ENCODE peak calls at places on chromosomes 1 and 21, in seven cellular contexts. M is hepatocyte, I is K562, L is fibroblast of lung, S is IMR-90, F is H1, E is MM.1S. Q is an unnamed sample. For H3K9me3, the result is how much of the 10 kb centered on the place peaks cover.

GRCh38 chr1:7669559-7670208 is 101.4 kb upstream of the VAMP3 start:
- DNase-seq in M (peak), F (peak), S (peak), I (peak), L (peak), E (peak), Q (peak)

GRCh38 chr1:228454238-228454637 is 32.9 kb upstream of the RNF187 start:
- DNase-seq in S (no peak), I (no peak), M (no peak), F (no peak), L (no peak), E (no peak), Q (no peak)

GRCh38 chr1:95138223-95138622 is 21.1 kb downstream of the TLCD4 start:
- DNase-seq in I (no peak), S (no peak), L (no peak), M (no peak), E (no peak), F (no peak), Q (no peak)

GRCh38 chr1:1041092-1041503 is 21.2 kb downstream of the AGRN start:
- DNase-seq in S (no peak), F (peak), L (no peak), M (no peak), E (no peak), I (no peak), Q (no peak)

GRCh38 chr1:101198842-101199636 is 37.8 kb upstream of the S1PR1 start:
- DNase-seq in E (no peak), S (no peak), I (no peak), M (no peak), L (no peak), F (no peak), Q (no peak)

GRCh38 chr1:168428063-168428731 is 115.6 kb downstream of the XCL2 start:
- DNase-seq in S (no peak), I (no peak), F (no peak), L (peak), E (no peak), M (peak), Q (peak)

GRCh38 chr21:45709696-45710268 is 66.3 kb downstream of the PCBP3 start:
- DNase-seq in F (no peak), I (no peak), L (no peak), M (no peak), E (no peak), S (no peak), Q (no peak)

GRCh38 chr1:103561612-103562395 is 9.6 kb upstream of the AMY2B start:
- DNase-seq in L (no peak), E (peak), S (no peak), I (no peak), F (no peak), M (no peak), Q (peak)

GRCh38 chr1:1001631-1002300 is 1.9 kb upstream of the HES4 start:
- DNase-seq in M (peak), I (peak), S (peak), F (peak), L (peak), E (no peak), Q (peak)

GRCh38 chr1:205321109-205321958 is at the start of gene NUAK2:
- DNase-seq in I (peak), L (peak), M (peak), S (peak), F (peak), E (peak), Q (peak)

GRCh38 chr1:228174482-228175315 is 9.1 kb downstream of the IBA57 start:
- DNase-seq in E (no peak), M (no peak), L (no peak), S (no peak), I (peak), F (peak), Q (peak)

GRCh38 chr1:3461238-3461933 is 6.9 kb downstream of the ARHGEF16 start:
- DNase-seq in S (no peak), E (no peak), I (no peak), F (no peak), M (no peak), L (no peak), Q (no peak)

GRCh38 chr1:215594640-215595039 is 27.5 kb downstream of the KCTD3 start:
- DNase-seq in F (no peak), M (no peak), I (no peak), E (no peak), S (peak), L (no peak), Q (peak)

GRCh38 chr1:214234635-214235025 is 46.3 kb upstream of the SMYD2 start:
- DNase-seq in F (no peak), M (no peak), E (no peak), S (peak), L (no peak), I (no peak), Q (peak)

GRCh38 chr1:59128239-59128736 is 168.6 kb upstream of the FGGY start:
- DNase-seq in S (peak), I (no peak), E (no peak), M (no peak), F (no peak), L (peak), Q (peak)

GRCh38 chr21:34091607-34092006 is 18.2 kb downstream of the MRPS6 start:
- DNase-seq in S (no peak), F (no peak), E (no peak), L (no peak), I (peak), M (no peak), Q (peak)

GRCh38 chr1:228668553-228669400 is 66.5 kb upstream of the RHOU start:
- DNase-seq in I (no peak), S (peak), L (peak), M (no peak), E (no peak), F (no peak), Q (peak)

GRCh38 chr1:248841702-248842395 is 3.8 kb downstream of the ZNF672 start:
- DNase-seq in E (peak), L (peak), I (no peak), S (peak), M (peak), F (peak), Q (peak)

GRCh38 chr1:232017057-232017456 is 390.5 kb downstream of the DISC1 start:
- DNase-seq in I (no peak), M (no peak), L (no peak), S (peak), F (no peak), E (no peak), Q (no peak)

GRCh38 chr1:56683569-56683968 is 38.5 kb downstream of the PRKAA2 start:
- DNase-seq in L (no peak), I (no peak), E (no peak), S (no peak), F (no peak), M (no peak), Q (no peak)

GRCh38 chr1:43582162-43582566 is 51.5 kb downstream of the PTPRF start:
- DNase-seq in M (peak), E (no peak), I (peak), F (no peak), L (peak), S (peak), Q (peak)

GRCh38 chr1:243730499-243731150 is 119.4 kb downstream of the AKT3 start:
- DNase-seq in S (no peak), I (no peak), F (no peak), L (no peak), M (no peak), E (no peak), Q (no peak)

GRCh38 chr1:20695503-20695902 is 22.3 kb downstream of the KIF17 start:
- DNase-seq in E (no peak), L (no peak), S (no peak), I (no peak), F (no peak), M (no peak), Q (no peak)

GRCh38 chr1:73674945-73675561 is 522.9 kb downstream of the LRRIQ3 start:
- DNase-seq in L (peak), S (no peak), I (no peak), E (peak), M (peak), F (no peak), Q (peak)

GRCh38 chr1:235999259-235999925 is 65.5 kb downstream of the NID1 start:
- DNase-seq in E (no peak), L (peak), M (no peak), I (no peak), F (no peak), S (peak), Q (peak)

GRCh38 chr1:86616871-86617270 is 70.0 kb downstream of the CLCA4 start:
- DNase-seq in L (no peak), S (no peak), E (peak), M (peak), F (no peak), I (no peak), Q (no peak)

GRCh38 chr1:79193211-79194079 is 186.9 kb upstream of the ADGRL4 start:
- DNase-seq in S (peak), E (peak), L (peak), I (no peak), F (peak), M (no peak), Q (peak)

GRCh38 chr1:44405041-44405803 is at the start of gene RNF220:
- DNase-seq in I (no peak), E (no peak), L (peak), S (peak), M (peak), F (peak), Q (peak)

GRCh38 chr1:230356869-230357778 is 69.0 kb downstream of the PGBD5 start:
- DNase-seq in I (no peak), L (no peak), S (no peak), F (no peak), E (no peak), M (no peak), Q (no peak)

GRCh38 chr1:116325922-116326321 is 47.1 kb upstream of the ATP1A1 start:
- DNase-seq in L (no peak), S (no peak), I (no peak), M (no peak), E (peak), F (no peak), Q (no peak)

GRCh38 chr1:110308247-110308646 is 30.9 kb upstream of the RBM15 start:
- DNase-seq in M (no peak), L (peak), I (no peak), S (peak), F (no peak), E (no peak), Q (peak)

GRCh38 chr1:53378932-53379661 is 51.2 kb upstream of the LRP8 start:
- DNase-seq in I (no peak), E (no peak), F (peak), S (no peak), M (no peak), L (no peak), Q (no peak)

GRCh38 chr21:17967319-17967718 is 148.2 kb upstream of the C21orf91 start:
- DNase-seq in L (no peak), M (no peak), E (no peak), S (no peak), I (no peak), F (no peak), Q (no peak)

DNA sequence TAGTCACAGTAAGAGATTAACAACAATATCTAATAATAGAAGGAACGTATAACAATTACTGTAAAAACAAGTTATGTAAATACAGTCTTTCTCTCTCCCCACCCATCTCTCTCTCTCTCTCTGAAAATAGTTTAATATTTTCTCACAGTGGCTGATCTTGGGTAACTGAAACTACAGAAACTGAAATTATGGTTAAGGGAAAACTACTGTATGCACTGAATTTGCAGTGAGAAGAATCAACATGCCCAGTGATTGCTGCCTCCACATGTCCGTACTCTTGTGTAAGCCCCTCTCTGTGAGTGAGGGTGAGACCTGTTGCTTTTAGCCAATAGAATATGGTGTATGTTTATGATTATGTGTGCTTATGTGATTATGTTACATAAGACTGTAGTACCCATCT is 1.6 kb downstream of the KRTAP6-1 start:
- DNase-seq in L (no peak), S (no peak), F (no peak), E (peak), I (no peak), M (no peak), Q (no peak)
- H3K9me3 ChIP-seq in L (under half), S (under half), F (under half), E (under half), I (under half), M (under half), Q (under half)

GRCh38 chr1:15523922-15524282 is at the start of gene CASP9:
- DNase-seq in F (no peak), S (peak), M (no peak), I (no peak), E (peak), L (no peak), Q (no peak)

GRCh38 chr1:15524283-15525042 is 448 bp upstream of the CASP9 start:
- DNase-seq in S (peak), I (peak), E (peak), M (peak), L (peak), F (peak), Q (peak)

GRCh38 chr1:15525043-15525958 is 1.3 kb upstream of the CASP9 start:
- DNase-seq in F (no peak), I (peak), E (peak), S (no peak), L (peak), M (peak), Q (peak)

GRCh38 chr1:15526490-15527339 is at the start of gene DNAJC16:
- DNase-seq in S (peak), M (peak), I (peak), L (peak), E (peak), F (peak), Q (peak)

DNA sequence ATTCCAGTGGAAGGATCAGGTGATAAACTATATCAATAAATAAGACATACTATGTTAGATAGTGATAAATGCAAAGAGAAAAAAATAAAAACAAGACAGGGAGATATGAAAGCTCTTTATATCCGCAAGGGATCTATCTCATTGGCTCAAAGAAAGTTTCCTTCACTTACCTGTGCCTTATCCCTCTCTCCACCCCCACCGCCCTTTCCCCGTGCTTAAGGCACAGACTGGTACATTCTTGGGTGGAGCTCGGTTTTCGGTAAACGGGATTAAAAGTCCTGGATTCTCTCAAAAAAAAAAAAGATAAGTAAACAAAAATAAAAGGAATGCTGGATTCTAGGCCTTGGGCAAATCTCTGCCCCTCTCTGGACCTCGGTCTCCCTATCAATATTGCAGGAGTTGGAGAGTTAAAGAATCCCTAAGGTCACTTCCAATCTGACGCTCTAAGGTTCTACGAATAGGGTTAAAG is 593 bp upstream of the DNAJC16 start:
- DNase-seq in M (peak), L (no peak), F (no peak), E (no peak), I (no peak), S (no peak), Q (no peak)
- H3K4me3 ChIP-seq in M (peak), L (peak), F (peak), E (peak), I (peak), S (peak), Q (peak)

DNA sequence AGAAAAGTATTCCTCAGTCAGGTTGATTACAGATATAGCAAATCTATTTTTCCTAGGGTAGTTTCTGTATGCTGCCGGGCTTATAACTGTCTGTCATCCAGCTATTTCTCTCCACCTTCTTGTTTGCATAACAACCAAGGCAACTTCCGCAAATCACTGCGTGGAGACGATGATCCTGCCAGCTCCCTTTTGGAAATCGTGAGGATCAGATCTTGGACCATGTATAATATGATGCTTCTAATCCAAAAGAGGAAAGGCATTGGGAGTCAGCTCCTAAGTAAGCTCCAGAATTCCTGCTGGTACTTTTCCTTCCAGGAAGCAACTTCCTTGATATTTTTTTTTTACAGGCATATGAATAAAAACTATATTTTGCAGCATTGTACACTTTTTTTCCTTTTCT is 445 bp upstream of the RGS4 start:
- DNase-seq in E (no peak), S (peak), L (peak), I (no peak), M (no peak), F (no peak), Q (peak)
- H2AFZ ChIP-seq in E (no peak), S (peak), L (peak), I (no peak), M (peak), F (peak), Q (peak)

GRCh38 chr21:15522148-15522547 is 207.6 kb upstream of the USP25 start:
- DNase-seq in S (no peak), F (no peak), M (no peak), E (no peak), L (no peak), I (no peak), Q (no peak)
- H3K9me3 ChIP-seq in S (under half), F (under half), M (under half), E (under half), L (under half), I (under half), Q (under half)

GRCh38 chr1:216722841-216723240 is 388 bp downstream of the ESRRG start:
- DNase-seq in E (peak), L (no peak), F (no peak), S (no peak), I (no peak), M (no peak), Q (no peak)
- H3K4me3 ChIP-seq in E (peak), L (peak), F (peak), S (peak), I (no peak), M (peak), Q (no peak)

GRCh38 chr1:179815642-179816041 is 62.0 kb downstream of the TOR1AIP2 start:
- DNase-seq in L (no peak), E (no peak), I (no peak), S (no peak), M (no peak), F (no peak), Q (no peak)

GRCh38 chr1:179816196-179816960 is 61.2 kb downstream of the TOR1AIP2 start:
- DNase-seq in E (no peak), M (peak), I (no peak), L (peak), S (peak), F (no peak), Q (no peak)

GRCh38 chr1:179814513-179814838 is 63.1 kb downstream of the TOR1AIP2 start:
- DNase-seq in L (no peak), S (no peak), E (no peak), M (no peak), F (no peak), I (no peak), Q (peak)

GRCh38 chr1:179812501-179813292 is 64.9 kb downstream of the TOR1AIP2 start:
- DNase-seq in I (no peak), M (no peak), L (no peak), E (no peak), S (peak), F (no peak), Q (no peak)

DNA sequence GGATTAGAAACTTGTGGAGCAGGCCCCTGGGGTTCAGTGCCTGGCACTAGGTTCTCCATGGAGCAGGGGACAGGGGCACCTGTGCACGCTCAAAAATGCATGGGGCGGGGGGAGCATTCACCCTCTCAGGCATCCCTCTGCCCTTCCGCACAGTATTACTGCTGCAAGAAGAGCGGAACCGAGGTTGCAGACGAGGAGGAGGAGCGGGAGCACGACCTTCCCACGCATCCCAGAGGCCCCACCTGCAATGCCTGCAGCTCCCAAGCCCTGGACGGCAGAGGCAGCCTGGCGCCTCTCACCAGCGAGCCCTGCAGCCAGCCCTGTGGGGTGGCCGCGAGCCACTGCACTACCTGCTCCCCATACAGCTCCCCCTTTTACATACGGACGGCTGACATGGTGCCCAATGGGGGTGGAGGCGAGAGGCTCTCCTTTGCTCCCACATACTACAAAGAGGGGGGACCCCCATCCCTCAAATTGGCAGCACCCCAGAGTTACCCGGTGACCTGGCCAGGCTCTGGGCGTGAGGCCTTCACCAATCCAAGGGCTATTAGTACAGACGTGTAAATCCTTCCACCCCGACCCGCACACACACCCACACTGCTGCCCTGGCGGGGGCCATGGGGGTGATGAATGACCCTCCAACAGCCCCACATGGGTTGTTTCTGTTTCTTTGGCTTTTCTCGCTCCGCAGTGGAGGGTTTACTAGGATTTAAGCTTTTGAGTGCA is 63.8 kb downstream of the TOR1AIP2 start:
- DNase-seq in E (no peak), I (no peak), L (no peak), M (no peak), F (no peak), S (no peak), Q (no peak)
- H2AFZ ChIP-seq in E (peak), I (no peak), L (no peak), M (no peak), F (peak), S (no peak), Q (peak)

Q was measured in GM23248.